ENCODE peak calls at places on chromosomes 2 and 18, in six cellular contexts. One of them, this sample, is unnamed.

GRCh38 chr18:24267878-24268277 is 129.0 kb downstream of the CABYR start:
- DNase-seq in sigmoid colon: no peak
- DNase-seq in K562: no peak
- DNase-seq in lower lobe of right lung: no peak
- DNase-seq in cardiac fibroblast: no peak
- DNase-seq in left lung: no peak
- DNase-seq in this sample: no peak

GRCh38 chr18:33446604-33447003 is 6.1 kb upstream of the CCDC178 start:
- DNase-seq in K562: no peak
- DNase-seq in sigmoid colon: no peak
- DNase-seq in left lung: no peak
- DNase-seq in lower lobe of right lung: no peak
- DNase-seq in cardiac fibroblast: no peak
- DNase-seq in this sample: no peak

GRCh38 chr2:120392923-120393322 is 47.0 kb downstream of the INHBB start:
- DNase-seq in cardiac fibroblast: no peak
- DNase-seq in K562: no peak
- DNase-seq in left lung: no peak
- DNase-seq in lower lobe of right lung: no peak
- DNase-seq in sigmoid colon: no peak
- DNase-seq in this sample: no peak

GRCh38 chr2:229339613-229340012 is 68.5 kb upstream of the PID1 start:
- DNase-seq in left lung: no peak
- DNase-seq in cardiac fibroblast: peak
- DNase-seq in K562: no peak
- DNase-seq in sigmoid colon: no peak
- DNase-seq in lower lobe of right lung: no peak
- DNase-seq in this sample: no peak

GRCh38 chr2:65204461-65205230 is 23.0 kb upstream of the ACTR2 start:
- DNase-seq in K562: no peak
- DNase-seq in lower lobe of right lung: no peak
- DNase-seq in sigmoid colon: no peak
- DNase-seq in cardiac fibroblast: peak
- DNase-seq in left lung: no peak
- DNase-seq in this sample: no peak

GRCh38 chr2:77228379-77228778 is 293.8 kb downstream of the LRRTM4 start:
- DNase-seq in left lung: no peak
- DNase-seq in cardiac fibroblast: no peak
- DNase-seq in sigmoid colon: no peak
- DNase-seq in lower lobe of right lung: no peak
- DNase-seq in K562: no peak
- DNase-seq in this sample: no peak

GRCh38 chr18:39296293-39296888 is 1730.8 kb upstream of the CELF4 start:
- DNase-seq in cardiac fibroblast: no peak
- DNase-seq in lower lobe of right lung: no peak
- DNase-seq in K562: no peak
- DNase-seq in sigmoid colon: no peak
- DNase-seq in left lung: no peak
- DNase-seq in this sample: no peak

GRCh38 chr2:85221291-85221690 is 88.1 kb downstream of the TCF7L1 start:
- DNase-seq in sigmoid colon: peak
- DNase-seq in left lung: no peak
- DNase-seq in lower lobe of right lung: no peak
- DNase-seq in K562: no peak
- DNase-seq in cardiac fibroblast: no peak
- DNase-seq in this sample: no peak

GRCh38 chr2:241892299-241893137 is 23.0 kb downstream of the RTP5 start:
- DNase-seq in cardiac fibroblast: no peak
- DNase-seq in sigmoid colon: peak
- DNase-seq in K562: peak
- DNase-seq in lower lobe of right lung: peak
- DNase-seq in left lung: peak
- DNase-seq in this sample: no peak

GRCh38 chr18:45059695-45060094 is 379.0 kb downstream of the SETBP1 start:
- DNase-seq in K562: peak
- DNase-seq in sigmoid colon: no peak
- DNase-seq in cardiac fibroblast: peak
- DNase-seq in left lung: no peak
- DNase-seq in lower lobe of right lung: no peak
- DNase-seq in this sample: no peak

GRCh38 chr2:142682528-142682927 is 194.9 kb upstream of the KYNU start:
- DNase-seq in sigmoid colon: no peak
- DNase-seq in lower lobe of right lung: no peak
- DNase-seq in left lung: no peak
- DNase-seq in K562: no peak
- DNase-seq in cardiac fibroblast: peak
- DNase-seq in this sample: no peak

GRCh38 chr2:205695460-205695979 is 13.2 kb downstream of the NRP2 start:
- DNase-seq in cardiac fibroblast: peak
- DNase-seq in K562: no peak
- DNase-seq in sigmoid colon: peak
- DNase-seq in lower lobe of right lung: no peak
- DNase-seq in left lung: no peak
- DNase-seq in this sample: no peak

GRCh38 chr18:75727479-75727878 is 300.0 kb upstream of the SMIM21 start:
- DNase-seq in sigmoid colon: no peak
- DNase-seq in K562: peak
- DNase-seq in cardiac fibroblast: peak
- DNase-seq in left lung: no peak
- DNase-seq in lower lobe of right lung: no peak
- DNase-seq in this sample: no peak
- TF ChIP-seq CTCF in sigmoid colon: no peak
- TF ChIP-seq CTCF in K562: peak
- TF ChIP-seq CTCF in cardiac fibroblast: peak
- TF ChIP-seq CTCF in left lung: peak
- TF ChIP-seq CTCF in lower lobe of right lung: peak
- TF ChIP-seq CTCF in this sample: peak

GRCh38 chr2:151189125-151189524 is 72.5 kb downstream of the RBM43 start:
- DNase-seq in cardiac fibroblast: no peak
- DNase-seq in left lung: no peak
- DNase-seq in K562: no peak
- DNase-seq in sigmoid colon: no peak
- DNase-seq in lower lobe of right lung: no peak
- DNase-seq in this sample: no peak

GRCh38 chr2:151192681-151193080 is 69.0 kb downstream of the RBM43 start:
- DNase-seq in left lung: no peak
- DNase-seq in K562: no peak
- DNase-seq in sigmoid colon: no peak
- DNase-seq in cardiac fibroblast: no peak
- DNase-seq in lower lobe of right lung: no peak
- DNase-seq in this sample: no peak

GRCh38 chr2:151198646-151199045 is 63.0 kb downstream of the RBM43 start:
- DNase-seq in cardiac fibroblast: no peak
- DNase-seq in lower lobe of right lung: no peak
- DNase-seq in sigmoid colon: no peak
- DNase-seq in K562: no peak
- DNase-seq in left lung: no peak
- DNase-seq in this sample: no peak

GRCh38 chr2:151197184-151198070 is 64.2 kb downstream of the RBM43 start:
- DNase-seq in lower lobe of right lung: no peak
- DNase-seq in K562: no peak
- DNase-seq in cardiac fibroblast: no peak
- DNase-seq in left lung: no peak
- DNase-seq in sigmoid colon: no peak
- DNase-seq in this sample: no peak

DNA sequence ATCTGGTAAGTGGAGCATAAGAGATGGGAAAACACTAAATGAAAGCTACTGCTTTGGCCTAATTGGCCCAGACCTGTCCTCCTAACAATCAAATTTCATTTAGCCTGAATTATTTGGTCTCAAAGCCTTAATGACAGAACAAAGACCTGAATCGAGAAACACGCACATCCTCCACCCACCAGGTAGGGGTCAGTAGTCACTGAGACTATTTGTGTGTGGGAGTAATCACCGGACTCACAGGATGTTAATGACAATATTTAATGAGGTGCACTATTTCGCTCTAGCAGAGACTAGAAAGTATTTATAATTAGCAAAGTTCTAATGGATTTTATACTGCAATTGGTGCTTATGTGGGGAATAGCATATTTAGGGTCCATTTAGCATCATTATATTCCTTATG is 68.1 kb downstream of the RBM43 start:
- DNase-seq in lower lobe of right lung: no peak
- DNase-seq in K562: no peak
- DNase-seq in left lung: no peak
- DNase-seq in cardiac fibroblast: no peak
- DNase-seq in sigmoid colon: no peak
- DNase-seq in this sample: no peak
- TF ChIP-seq CTCF in lower lobe of right lung: no peak
- TF ChIP-seq CTCF in K562: no peak
- TF ChIP-seq CTCF in left lung: no peak
- TF ChIP-seq CTCF in cardiac fibroblast: no peak
- TF ChIP-seq CTCF in sigmoid colon: no peak
- TF ChIP-seq CTCF in this sample: no peak

DNA sequence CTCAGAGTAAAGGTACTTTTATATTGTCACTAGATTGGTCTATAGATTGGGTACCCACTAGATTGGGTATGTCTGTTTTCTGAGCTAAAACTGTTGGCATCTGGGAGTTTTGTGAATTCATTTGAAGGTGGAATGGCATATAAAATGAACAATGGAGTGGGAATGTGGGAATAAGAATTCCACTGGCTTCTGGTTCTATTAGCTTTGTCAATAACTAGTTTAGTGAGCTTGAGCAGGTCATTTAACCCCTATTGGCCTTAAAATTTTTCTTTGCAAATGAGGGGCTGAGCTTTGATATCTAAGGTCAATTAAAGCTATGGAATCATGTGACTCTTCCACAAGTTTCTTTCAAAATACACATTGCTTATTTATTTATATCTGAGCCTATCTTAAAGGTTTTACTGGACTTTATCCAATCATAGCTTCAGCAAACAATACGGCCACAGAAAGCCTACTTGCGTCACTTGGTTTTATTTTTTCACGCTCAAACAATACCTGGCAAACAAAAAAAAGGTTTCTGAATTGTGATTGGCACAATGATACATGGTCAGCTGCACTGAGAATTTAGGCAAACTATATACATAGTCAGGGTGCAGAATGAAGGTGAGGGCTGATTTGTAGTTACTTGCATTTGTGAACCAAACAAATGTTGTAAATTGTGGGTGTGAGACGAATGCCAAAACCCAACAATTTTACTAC is 28.8 kb upstream of the ITPRID2 start:
- DNase-seq in left lung: no peak
- DNase-seq in sigmoid colon: no peak
- DNase-seq in K562: no peak
- DNase-seq in cardiac fibroblast: no peak
- DNase-seq in lower lobe of right lung: no peak
- DNase-seq in this sample: no peak
- TF ChIP-seq CTCF in left lung: no peak
- TF ChIP-seq CTCF in sigmoid colon: no peak
- TF ChIP-seq CTCF in K562: no peak
- TF ChIP-seq CTCF in cardiac fibroblast: no peak
- TF ChIP-seq CTCF in lower lobe of right lung: no peak
- TF ChIP-seq CTCF in this sample: no peak

DNA sequence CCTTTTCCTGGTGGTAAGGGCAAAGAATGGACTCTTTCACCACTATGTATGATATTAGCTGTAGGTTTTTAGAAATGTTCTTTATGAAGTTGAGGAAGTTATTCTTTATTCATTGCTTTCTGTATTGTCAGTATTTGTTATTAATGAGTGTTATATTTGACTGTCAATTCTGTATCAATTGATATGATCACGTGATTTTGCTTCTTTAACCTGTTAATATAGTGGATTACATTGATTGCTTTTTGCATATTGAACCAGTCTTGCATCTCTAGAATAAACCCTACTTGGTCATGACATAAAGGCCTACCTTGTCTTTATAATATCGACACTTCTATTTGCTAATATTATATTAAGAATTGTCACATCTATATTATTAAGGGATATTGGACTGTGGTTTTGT is 18.3 kb upstream of the ST6GAL2 start:
- DNase-seq in lower lobe of right lung: no peak
- DNase-seq in sigmoid colon: no peak
- DNase-seq in K562: no peak
- DNase-seq in cardiac fibroblast: no peak
- DNase-seq in left lung: no peak
- DNase-seq in this sample: no peak
- TF ChIP-seq CTCF in lower lobe of right lung: no peak
- TF ChIP-seq CTCF in sigmoid colon: no peak
- TF ChIP-seq CTCF in K562: no peak
- TF ChIP-seq CTCF in cardiac fibroblast: no peak
- TF ChIP-seq CTCF in left lung: no peak
- TF ChIP-seq CTCF in this sample: no peak

GRCh38 chr18:73841661-73842060 is 306.0 kb downstream of the FBXO15 start:
- DNase-seq in sigmoid colon: no peak
- DNase-seq in cardiac fibroblast: peak
- DNase-seq in left lung: no peak
- DNase-seq in lower lobe of right lung: no peak
- DNase-seq in K562: no peak
- DNase-seq in this sample: no peak
- TF ChIP-seq CTCF in sigmoid colon: no peak
- TF ChIP-seq CTCF in cardiac fibroblast: peak
- TF ChIP-seq CTCF in left lung: no peak
- TF ChIP-seq CTCF in lower lobe of right lung: no peak
- TF ChIP-seq CTCF in K562: no peak
- TF ChIP-seq CTCF in this sample: peak